ENCODE peak calls at places on chromosomes 6 and 20, in seven cellular contexts. One of them, this sample, is unnamed.

GRCh38 chr20:21166801-21167200 is 40.9 kb downstream of the KIZ start:
- DNase-seq in IMR-90: no peak
- DNase-seq in PC-9: no peak
- DNase-seq in K562: no peak
- DNase-seq in H1: no peak
- DNase-seq in fibroblast of lung: no peak
- DNase-seq in HCT116: no peak
- DNase-seq in this sample: no peak

GRCh38 chr20:46458891-46459750 is 52.7 kb upstream of the ELMO2 start:
- DNase-seq in H1: peak; percentile 76
- DNase-seq in HCT116: no peak
- DNase-seq in K562: no peak
- DNase-seq in fibroblast of lung: no peak
- DNase-seq in IMR-90: no peak
- DNase-seq in PC-9: no peak
- DNase-seq in this sample: no peak

GRCh38 chr6:125136378-125136777 is 17.2 kb upstream of the TPD52L1 start:
- DNase-seq in HCT116: no peak
- DNase-seq in K562: no peak
- DNase-seq in fibroblast of lung: no peak
- DNase-seq in IMR-90: no peak
- DNase-seq in PC-9: no peak
- DNase-seq in H1: no peak
- DNase-seq in this sample: no peak

GRCh38 chr6:15246217-15247211 is 645 bp downstream of the JARID2 start:
- DNase-seq in PC-9: no peak
- DNase-seq in IMR-90: peak; percentile 49
- DNase-seq in fibroblast of lung: no peak
- DNase-seq in K562: no peak
- DNase-seq in H1: no peak
- DNase-seq in HCT116: no peak
- DNase-seq in this sample: peak; percentile 86

GRCh38 chr6:7681449-7681848 is 44.5 kb upstream of the BMP6 start:
- DNase-seq in HCT116: no peak
- DNase-seq in fibroblast of lung: no peak
- DNase-seq in PC-9: no peak
- DNase-seq in K562: no peak
- DNase-seq in IMR-90: no peak
- DNase-seq in H1: no peak
- DNase-seq in this sample: no peak

GRCh38 chr20:44883214-44883902 is 2.1 kb upstream of the YWHAB start:
- DNase-seq in IMR-90: no peak
- DNase-seq in HCT116: no peak
- DNase-seq in PC-9: no peak
- DNase-seq in fibroblast of lung: no peak
- DNase-seq in H1: no peak
- DNase-seq in K562: no peak
- DNase-seq in this sample: no peak

GRCh38 chr20:33322456-33322855 is 39.4 kb downstream of the BPIFB1 start:
- DNase-seq in HCT116: no peak
- DNase-seq in PC-9: peak; percentile 68
- DNase-seq in IMR-90: no peak
- DNase-seq in K562: no peak
- DNase-seq in H1: no peak
- DNase-seq in fibroblast of lung: no peak
- DNase-seq in this sample: peak; percentile 22

GRCh38 chr6:36829919-36830544 is 9.2 kb downstream of the CPNE5 start:
- DNase-seq in K562: no peak
- DNase-seq in HCT116: no peak
- DNase-seq in PC-9: no peak
- DNase-seq in IMR-90: peak; percentile 22
- DNase-seq in H1: no peak
- DNase-seq in fibroblast of lung: peak; percentile 65
- DNase-seq in this sample: peak; percentile 71

GRCh38 chr6:53792016-53792415 is 2.8 kb upstream of the LRRC1 start:
- DNase-seq in H1: no peak
- DNase-seq in K562: no peak
- DNase-seq in HCT116: no peak
- DNase-seq in IMR-90: no peak
- DNase-seq in PC-9: no peak
- DNase-seq in fibroblast of lung: no peak
- DNase-seq in this sample: no peak

GRCh38 chr6:44594471-44594870 is 207.0 kb downstream of the CDC5L start:
- DNase-seq in IMR-90: no peak
- DNase-seq in HCT116: no peak
- DNase-seq in fibroblast of lung: no peak
- DNase-seq in H1: peak; percentile 17
- DNase-seq in PC-9: no peak
- DNase-seq in K562: no peak
- DNase-seq in this sample: peak; percentile 22

GRCh38 chr6:126383203-126383602 is 43.3 kb downstream of the CENPW start:
- DNase-seq in fibroblast of lung: no peak
- DNase-seq in K562: no peak
- DNase-seq in H1: no peak
- DNase-seq in IMR-90: no peak
- DNase-seq in PC-9: no peak
- DNase-seq in HCT116: no peak
- DNase-seq in this sample: no peak

GRCh38 chr6:45590225-45590624 is 212.5 kb upstream of the SUPT3H start:
- DNase-seq in K562: no peak
- DNase-seq in HCT116: no peak
- DNase-seq in PC-9: peak; percentile 87
- DNase-seq in IMR-90: peak; percentile 92
- DNase-seq in fibroblast of lung: peak; percentile 93
- DNase-seq in H1: no peak
- DNase-seq in this sample: no peak

DNA sequence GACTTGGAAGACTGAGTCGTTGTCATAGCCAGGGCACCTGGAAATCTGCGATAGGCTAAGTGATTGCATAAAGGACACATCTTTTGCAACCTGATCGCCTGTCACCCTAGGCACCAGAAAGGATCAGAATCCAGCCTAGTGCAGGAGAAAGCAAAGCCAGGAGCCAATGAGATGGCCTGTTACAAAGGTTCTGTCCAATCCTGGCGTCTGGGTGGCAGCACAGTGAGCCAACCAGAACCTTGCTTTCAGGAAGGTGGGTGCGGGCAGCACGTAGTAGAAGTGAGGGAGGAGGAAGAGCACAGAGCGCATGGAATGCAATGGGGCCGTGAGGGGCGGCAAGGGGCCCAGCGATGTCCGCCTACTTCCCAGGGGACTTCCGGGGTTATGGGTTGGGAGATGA is 120.4 kb upstream of the GGTLC1 start:
- DNase-seq in PC-9: no peak
- DNase-seq in H1: no peak
- DNase-seq in fibroblast of lung: no peak
- DNase-seq in HCT116: no peak
- DNase-seq in K562: peak; percentile 11
- DNase-seq in IMR-90: no peak
- DNase-seq in this sample: no peak
- H3K4me2 ChIP-seq in PC-9: no peak overlapping the region
- H3K4me2 ChIP-seq in H1: no peak overlapping the region
- H3K4me2 ChIP-seq in fibroblast of lung: no peak overlapping the region
- H3K4me2 ChIP-seq in HCT116: no peak overlapping the region
- H3K4me2 ChIP-seq in K562: no peak overlapping the region
- H3K4me2 ChIP-seq in IMR-90: no peak overlapping the region
- H3K4me2 ChIP-seq in this sample: no peak overlapping the region

GRCh38 chr20:59042151-59042795 is at the start of gene PRELID3B:
- DNase-seq in IMR-90: no peak
- DNase-seq in K562: peak; percentile 74
- DNase-seq in fibroblast of lung: peak; percentile 11
- DNase-seq in HCT116: no peak
- DNase-seq in H1: no peak
- DNase-seq in PC-9: peak; percentile 58
- DNase-seq in this sample: peak; percentile 92

GRCh38 chr20:59044295-59044694 is 1.7 kb upstream of the PRELID3B start:
- DNase-seq in HCT116: no peak
- DNase-seq in K562: no peak
- DNase-seq in IMR-90: no peak
- DNase-seq in H1: no peak
- DNase-seq in PC-9: no peak
- DNase-seq in fibroblast of lung: no peak
- DNase-seq in this sample: no peak

GRCh38 chr20:59044796-59045195 is 2.2 kb upstream of the PRELID3B start:
- DNase-seq in PC-9: peak; percentile 51
- DNase-seq in K562: no peak
- DNase-seq in IMR-90: no peak
- DNase-seq in HCT116: no peak
- DNase-seq in fibroblast of lung: no peak
- DNase-seq in H1: no peak
- DNase-seq in this sample: peak; percentile 45

GRCh38 chr20:59043698-59044097 is 1.1 kb upstream of the PRELID3B start:
- DNase-seq in HCT116: no peak
- DNase-seq in PC-9: peak; percentile 98
- DNase-seq in K562: no peak
- DNase-seq in IMR-90: no peak
- DNase-seq in fibroblast of lung: no peak
- DNase-seq in H1: no peak
- DNase-seq in this sample: no peak

DNA sequence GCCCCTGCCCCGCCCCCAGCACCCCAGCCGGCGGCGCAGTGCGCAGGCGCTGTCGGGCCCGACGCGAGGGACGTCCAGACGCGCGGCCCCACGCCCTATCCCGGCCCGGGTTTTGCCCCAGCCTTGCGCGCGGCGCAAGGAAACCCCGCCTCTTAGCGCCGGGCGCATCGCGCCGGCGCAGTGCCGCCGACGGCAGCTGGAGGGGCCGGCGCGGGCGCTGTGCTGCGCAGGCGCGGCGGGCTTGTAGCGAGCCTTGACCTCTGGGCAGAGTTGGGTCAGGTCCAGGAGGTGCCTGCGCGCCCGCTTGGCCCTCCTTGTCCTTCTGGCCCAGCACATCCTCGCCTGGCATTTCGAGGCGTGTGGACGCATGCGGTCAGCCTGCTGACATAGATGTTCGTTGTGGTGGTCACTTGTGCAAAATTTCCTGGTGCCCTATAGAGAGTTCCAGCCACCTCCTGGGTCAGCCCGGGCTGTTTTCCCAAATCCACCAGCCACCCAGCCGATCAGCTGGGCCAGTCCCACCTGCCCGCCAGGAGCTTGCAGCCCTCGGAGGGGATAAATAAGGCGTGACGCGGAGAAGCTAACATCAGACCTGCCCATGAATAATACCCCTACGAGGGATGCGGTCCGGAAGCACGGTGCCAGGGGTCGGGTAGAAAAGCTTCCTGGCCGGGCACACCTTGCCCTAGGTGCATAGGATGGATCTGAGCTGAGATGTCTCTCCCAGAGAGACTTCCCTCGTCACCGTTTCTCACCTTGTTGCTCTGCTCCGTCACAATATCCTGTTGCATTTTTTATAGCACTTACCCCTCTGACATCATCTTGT is 423 bp upstream of the PRELID3B start:
- DNase-seq in PC-9: peak; percentile 82
- DNase-seq in K562: peak; percentile 98
- DNase-seq in HCT116: peak; percentile 84
- DNase-seq in IMR-90: peak; percentile 85
- DNase-seq in fibroblast of lung: peak; percentile 81
- DNase-seq in H1: peak; percentile 43
- DNase-seq in this sample: peak; percentile 99
- H2AFZ ChIP-seq in PC-9: peak overlapping the region; percentile 76
- H2AFZ ChIP-seq in K562: peak overlapping the region; percentile 99
- H2AFZ ChIP-seq in HCT116: peak overlapping the region; percentile 25
- H2AFZ ChIP-seq in IMR-90: peak overlapping the region; percentile 99
- H2AFZ ChIP-seq in fibroblast of lung: peak overlapping the region; percentile 94
- H2AFZ ChIP-seq in H1: peak overlapping the region; percentile 78
- H2AFZ ChIP-seq in this sample: peak overlapping the region; percentile 94

DNA sequence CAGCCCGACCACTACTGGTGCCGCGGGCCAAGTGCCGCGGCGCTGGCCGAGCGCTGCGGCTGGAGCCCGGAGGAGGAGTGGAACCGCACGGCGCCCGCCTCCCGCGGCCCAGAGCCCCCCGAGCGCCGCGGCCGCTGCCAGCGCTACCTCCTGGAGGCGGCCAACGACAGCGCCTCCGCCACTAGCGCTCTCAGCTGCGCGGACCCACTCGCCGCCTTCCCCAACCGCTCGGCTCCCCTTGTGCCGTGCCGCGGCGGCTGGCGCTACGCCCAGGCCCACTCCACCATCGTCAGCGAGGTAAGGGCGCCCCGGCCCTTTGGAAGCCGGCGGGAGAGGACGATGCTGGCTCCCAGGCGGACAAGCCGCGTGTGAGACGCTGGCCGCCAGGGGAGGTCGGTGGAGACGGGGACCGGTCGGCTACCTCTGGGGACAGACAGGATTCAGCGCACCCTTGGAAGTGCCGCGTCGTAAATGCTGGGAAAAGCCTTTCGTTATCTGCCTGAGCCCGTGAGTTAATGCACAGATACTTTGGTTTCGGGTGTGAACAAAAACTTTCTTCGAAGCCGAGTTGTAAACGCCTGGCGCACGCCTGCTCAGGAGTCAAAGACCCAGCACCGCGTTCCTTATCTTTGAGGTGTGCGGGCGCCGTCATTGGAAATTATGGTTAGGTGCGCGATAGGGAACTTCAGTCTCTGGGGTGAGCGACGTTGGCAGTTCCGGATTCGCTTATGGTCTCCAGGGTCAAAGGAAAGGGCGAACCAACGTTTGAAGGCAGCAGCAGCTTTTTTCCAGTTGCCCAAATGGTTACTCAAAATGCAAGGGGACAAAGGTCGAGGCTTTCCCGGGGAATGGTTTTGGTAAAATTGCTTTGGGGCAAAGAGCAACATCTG is 619 bp downstream of the SLC22A3 start:
- DNase-seq in K562: no peak
- DNase-seq in IMR-90: no peak
- DNase-seq in PC-9: no peak
- DNase-seq in H1: no peak
- DNase-seq in HCT116: no peak
- DNase-seq in fibroblast of lung: peak; percentile 44
- DNase-seq in this sample: peak; percentile 92
- H3K4me3 ChIP-seq in K562: no peak overlapping the region
- H3K4me3 ChIP-seq in IMR-90: peak overlapping the region; percentile 17
- H3K4me3 ChIP-seq in PC-9: no peak overlapping the region
- H3K4me3 ChIP-seq in H1: peak overlapping the region; percentile 52
- H3K4me3 ChIP-seq in HCT116: no peak overlapping the region
- H3K4me3 ChIP-seq in fibroblast of lung: peak overlapping the region; percentile 47
- H3K4me3 ChIP-seq in this sample: peak overlapping the region; percentile 69

GRCh38 chr20:3042621-3043020 is 801 bp upstream of the GNRH2 start:
- DNase-seq in HCT116: no peak
- DNase-seq in PC-9: no peak
- DNase-seq in H1: no peak
- DNase-seq in K562: no peak
- DNase-seq in fibroblast of lung: no peak
- DNase-seq in IMR-90: no peak
- DNase-seq in this sample: no peak

GRCh38 chr20:3045816-3046676 is at the start of gene MRPS26:
- DNase-seq in PC-9: peak; percentile 76
- DNase-seq in H1: peak; percentile 63
- DNase-seq in K562: peak; percentile 88
- DNase-seq in IMR-90: peak; percentile 81
- DNase-seq in HCT116: peak; percentile 60
- DNase-seq in fibroblast of lung: peak; percentile 85
- DNase-seq in this sample: peak; percentile 99

GRCh38 chr20:3043381-3043780 is at the start of gene GNRH2:
- DNase-seq in IMR-90: no peak
- DNase-seq in H1: no peak
- DNase-seq in fibroblast of lung: no peak
- DNase-seq in HCT116: no peak
- DNase-seq in PC-9: no peak
- DNase-seq in K562: no peak
- DNase-seq in this sample: no peak

GRCh38 chr20:3045042-3045815 is 623 bp upstream of the MRPS26 start:
- DNase-seq in PC-9: peak; percentile 50
- DNase-seq in H1: no peak
- DNase-seq in K562: no peak
- DNase-seq in HCT116: no peak
- DNase-seq in fibroblast of lung: peak; percentile 76
- DNase-seq in IMR-90: peak; percentile 86
- DNase-seq in this sample: peak; percentile 98

GRCh38 chr20:3044336-3044965 is 1.0 kb downstream of the GNRH2 start:
- DNase-seq in IMR-90: no peak
- DNase-seq in K562: no peak
- DNase-seq in H1: no peak
- DNase-seq in HCT116: no peak
- DNase-seq in fibroblast of lung: no peak
- DNase-seq in PC-9: no peak
- DNase-seq in this sample: no peak
- H3K4me2 ChIP-seq in IMR-90: no peak overlapping the region
- H3K4me2 ChIP-seq in K562: no peak overlapping the region
- H3K4me2 ChIP-seq in H1: no peak overlapping the region
- H3K4me2 ChIP-seq in HCT116: peak overlapping the region; percentile 97
- H3K4me2 ChIP-seq in fibroblast of lung: no peak overlapping the region
- H3K4me2 ChIP-seq in PC-9: no peak overlapping the region
- H3K4me2 ChIP-seq in this sample: no peak overlapping the region